ENCODE peak calls at places on chromosomes 1 and 21, in six cellular contexts. B is AG04449, S is progenitor cell of endocrine pancreas, I is MCF 10A, L is foreskin fibroblast, E is right lobe of liver. N is an unnamed sample.

GRCh38 chr1:118100686-118101300 is 84.2 kb downstream of the SPAG17 start:
- DNase-seq in L (no peak), E (no peak), S (no peak), I (no peak), B (no peak), N (no peak)

GRCh38 chr1:227729881-227730629 is 5.0 kb downstream of the JMJD4 start:
- DNase-seq in B (no peak), S (no peak), E (no peak), L (peak), I (peak), N (no peak)

GRCh38 chr21:31180256-31181088 is 142.2 kb upstream of the KRTAP19-8 start:
- DNase-seq in S (no peak), I (peak), L (peak), E (no peak), B (no peak), N (no peak)

GRCh38 chr1:99661780-99662179 is 15.9 kb downstream of the PALMD start:
- DNase-seq in B (no peak), L (peak), E (no peak), I (peak), S (no peak), N (no peak)

GRCh38 chr1:223022641-223023473 is 120.2 kb downstream of the TLR5 start:
- DNase-seq in E (no peak), I (no peak), B (no peak), L (peak), S (no peak), N (no peak)

GRCh38 chr1:11598461-11598860 is 55.8 kb downstream of the FBXO2 start:
- DNase-seq in B (no peak), E (no peak), I (no peak), S (no peak), L (peak), N (no peak)

GRCh38 chr1:84370831-84371394 is 27.4 kb upstream of the DNASE2B start:
- DNase-seq in S (no peak), I (peak), L (peak), B (no peak), E (no peak), N (no peak)

GRCh38 chr1:8873506-8874229 is 4.8 kb downstream of the ENO1 start:
- DNase-seq in S (no peak), B (peak), I (peak), L (peak), E (peak), N (peak)

DNA sequence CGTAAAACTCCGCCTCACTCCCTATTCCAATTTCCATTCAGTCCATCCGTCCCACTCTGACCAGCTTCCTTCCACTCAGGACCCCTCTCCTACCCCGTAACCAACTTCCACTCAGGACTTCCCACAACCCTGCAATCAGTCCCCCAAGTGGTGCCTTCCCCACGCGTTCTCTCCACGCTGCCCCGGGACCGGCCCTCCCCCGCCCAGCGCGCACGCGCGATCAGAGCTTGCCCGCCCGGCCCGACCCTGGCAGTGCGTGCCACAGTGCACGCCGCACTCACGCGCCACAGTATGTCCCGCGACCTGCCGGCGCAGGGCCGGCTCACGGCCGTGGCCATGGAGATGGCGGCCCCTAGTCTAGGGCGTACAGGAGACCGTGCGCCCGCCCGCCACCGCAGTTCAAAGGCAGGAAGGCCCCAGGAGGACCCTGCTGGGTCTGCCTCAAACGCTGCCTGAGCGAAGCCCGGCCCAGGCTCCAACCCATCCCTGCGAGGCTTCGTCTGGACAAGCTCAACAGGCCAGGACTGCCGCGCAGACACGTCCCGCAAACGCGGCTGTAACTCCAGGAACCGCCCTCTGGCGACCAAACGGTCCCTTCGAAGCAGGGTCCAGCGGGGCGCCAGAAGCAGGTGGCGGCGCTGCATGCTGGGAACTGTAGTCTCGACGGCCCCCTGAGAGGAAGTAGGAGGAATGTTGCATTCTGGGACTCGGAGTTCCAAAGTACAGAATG is at the start of gene NDC1:
- DNase-seq in L (peak), I (peak), S (peak), E (peak), B (peak), N (peak)
- TF ChIP-seq CTCF in L (no peak), I (no peak), S (peak), E (peak), B (no peak), N (no peak)

GRCh38 chr1:202625416-202626360 is 84.6 kb downstream of the SYT2 start:
- DNase-seq in E (peak), L (peak), S (peak), I (peak), B (no peak), N (peak)
- TF ChIP-seq CTCF in E (peak), L (peak), S (peak), I (peak), B (peak), N (peak)

GRCh38 chr1:97017895-97018294 is 296.3 kb downstream of the PTBP2 start:
- DNase-seq in B (no peak), I (peak), E (no peak), S (no peak), L (no peak), N (no peak)
- TF ChIP-seq CTCF in B (no peak), I (no peak), E (no peak), S (peak), L (no peak), N (no peak)

DNA sequence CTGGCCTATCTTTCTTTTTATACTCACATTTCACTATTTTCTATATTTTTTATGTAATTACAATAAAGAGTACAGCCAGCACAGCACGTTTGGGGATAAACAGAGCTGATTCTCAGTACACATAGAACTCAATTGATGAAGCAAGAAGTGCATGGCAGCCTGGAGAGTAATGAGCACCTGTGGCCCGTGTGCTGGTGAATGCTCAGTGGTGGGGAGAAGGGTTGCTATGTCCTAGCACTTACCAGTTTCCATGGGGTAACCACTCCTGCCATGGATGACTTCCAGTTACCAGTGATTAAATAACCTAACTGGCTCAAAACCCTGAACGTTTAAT is 332.0 kb downstream of the CAMTA1 start:
- DNase-seq in S (no peak), B (no peak), E (no peak), L (no peak), I (no peak), N (no peak)
- TF ChIP-seq CTCF in S (no peak), B (no peak), E (no peak), L (peak), I (no peak), N (no peak)

DNA sequence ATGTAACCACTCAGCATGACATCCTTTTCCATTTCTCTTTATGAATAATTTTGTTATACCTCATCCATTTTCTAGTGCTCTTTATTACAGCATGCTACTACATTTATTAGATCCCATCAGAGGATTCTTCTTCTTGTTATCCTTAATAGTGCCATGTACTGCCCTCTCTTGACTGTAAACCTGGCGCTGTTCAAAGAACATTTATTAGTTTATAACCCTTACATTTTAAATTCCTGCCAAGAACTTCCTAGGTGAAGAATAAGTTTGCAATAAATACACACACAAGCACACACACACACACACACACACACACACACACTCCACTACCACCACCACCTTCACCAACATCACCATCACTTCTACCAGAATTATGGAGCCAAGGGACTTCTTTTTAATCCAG is 556.6 kb downstream of the LMO4 start:
- DNase-seq in B (no peak), E (no peak), I (no peak), S (no peak), L (no peak), N (no peak)
- TF ChIP-seq CTCF in B (no peak), E (no peak), I (no peak), S (no peak), L (no peak), N (no peak)